ENCODE peak calls at places on chromosomes 7 and 10, in ten cellular contexts. One of them, this sample, is unnamed.

GRCh38 chr10:97102441-97102840 is 83.3 kb downstream of the SLIT1 start:
- DNase-seq in foreskin fibroblast: no peak
- DNase-seq in IMR-90: no peak
- DNase-seq in kidney epithelial cell: no peak
- DNase-seq in thoracic aorta: no peak
- DNase-seq in K562: no peak
- DNase-seq in heart right ventricle: peak
- DNase-seq in CD8-positive, alpha-beta T cell: no peak
- DNase-seq in cardiac muscle cell: no peak
- DNase-seq in mammary epithelial cell: no peak
- DNase-seq in this sample: no peak

GRCh38 chr10:129415261-129416135 is 51.5 kb upstream of the MGMT start:
- DNase-seq in foreskin fibroblast: no peak
- DNase-seq in IMR-90: no peak
- DNase-seq in kidney epithelial cell: no peak
- DNase-seq in thoracic aorta: no peak
- DNase-seq in K562: no peak
- DNase-seq in heart right ventricle: no peak
- DNase-seq in CD8-positive, alpha-beta T cell: no peak
- DNase-seq in cardiac muscle cell: peak
- DNase-seq in mammary epithelial cell: no peak
- DNase-seq in this sample: no peak

GRCh38 chr7:26159243-26159642 is 7.2 kb downstream of the NFE2L3 start:
- DNase-seq in foreskin fibroblast: peak
- DNase-seq in IMR-90: no peak
- DNase-seq in kidney epithelial cell: no peak
- DNase-seq in thoracic aorta: no peak
- DNase-seq in K562: no peak
- DNase-seq in heart right ventricle: no peak
- DNase-seq in CD8-positive, alpha-beta T cell: no peak
- DNase-seq in cardiac muscle cell: no peak
- DNase-seq in mammary epithelial cell: no peak
- DNase-seq in this sample: no peak

GRCh38 chr7:112546723-112547513 is 66.1 kb downstream of the LSMEM1 start:
- DNase-seq in foreskin fibroblast: no peak
- DNase-seq in IMR-90: peak
- DNase-seq in kidney epithelial cell: no peak
- DNase-seq in thoracic aorta: no peak
- DNase-seq in K562: no peak
- DNase-seq in heart right ventricle: no peak
- DNase-seq in CD8-positive, alpha-beta T cell: no peak
- DNase-seq in cardiac muscle cell: no peak
- DNase-seq in mammary epithelial cell: no peak
- DNase-seq in this sample: no peak

GRCh38 chr7:55181774-55182173 is 163.0 kb downstream of the EGFR start:
- DNase-seq in foreskin fibroblast: no peak
- DNase-seq in IMR-90: no peak
- DNase-seq in kidney epithelial cell: no peak
- DNase-seq in thoracic aorta: no peak
- DNase-seq in K562: no peak
- DNase-seq in heart right ventricle: no peak
- DNase-seq in CD8-positive, alpha-beta T cell: no peak
- DNase-seq in cardiac muscle cell: no peak
- DNase-seq in mammary epithelial cell: no peak
- DNase-seq in this sample: no peak

GRCh38 chr10:78972160-78972946 is 96.4 kb upstream of the ZMIZ1 start:
- DNase-seq in foreskin fibroblast: peak
- DNase-seq in IMR-90: peak
- DNase-seq in kidney epithelial cell: no peak
- DNase-seq in thoracic aorta: peak
- DNase-seq in K562: peak
- DNase-seq in heart right ventricle: peak
- DNase-seq in CD8-positive, alpha-beta T cell: no peak
- DNase-seq in cardiac muscle cell: peak
- DNase-seq in mammary epithelial cell: peak
- DNase-seq in this sample: no peak

GRCh38 chr7:99420213-99420612 is 11.4 kb downstream of the BUD31 start:
- DNase-seq in foreskin fibroblast: no peak
- DNase-seq in IMR-90: no peak
- DNase-seq in kidney epithelial cell: no peak
- DNase-seq in thoracic aorta: no peak
- DNase-seq in K562: no peak
- DNase-seq in heart right ventricle: no peak
- DNase-seq in CD8-positive, alpha-beta T cell: no peak
- DNase-seq in cardiac muscle cell: no peak
- DNase-seq in mammary epithelial cell: no peak
- DNase-seq in this sample: no peak

GRCh38 chr10:30602747-30603146 is 26.8 kb downstream of the LYZL2 start:
- DNase-seq in foreskin fibroblast: no peak
- DNase-seq in IMR-90: no peak
- DNase-seq in kidney epithelial cell: no peak
- DNase-seq in thoracic aorta: no peak
- DNase-seq in K562: no peak
- DNase-seq in heart right ventricle: no peak
- DNase-seq in CD8-positive, alpha-beta T cell: no peak
- DNase-seq in cardiac muscle cell: no peak
- DNase-seq in mammary epithelial cell: no peak
- DNase-seq in this sample: no peak

GRCh38 chr7:24922099-24922773 is 57.7 kb downstream of the OSBPL3 start:
- DNase-seq in foreskin fibroblast: peak
- DNase-seq in IMR-90: no peak
- DNase-seq in kidney epithelial cell: no peak
- DNase-seq in thoracic aorta: no peak
- DNase-seq in K562: no peak
- DNase-seq in heart right ventricle: no peak
- DNase-seq in CD8-positive, alpha-beta T cell: no peak
- DNase-seq in cardiac muscle cell: no peak
- DNase-seq in mammary epithelial cell: no peak
- DNase-seq in this sample: no peak

DNA sequence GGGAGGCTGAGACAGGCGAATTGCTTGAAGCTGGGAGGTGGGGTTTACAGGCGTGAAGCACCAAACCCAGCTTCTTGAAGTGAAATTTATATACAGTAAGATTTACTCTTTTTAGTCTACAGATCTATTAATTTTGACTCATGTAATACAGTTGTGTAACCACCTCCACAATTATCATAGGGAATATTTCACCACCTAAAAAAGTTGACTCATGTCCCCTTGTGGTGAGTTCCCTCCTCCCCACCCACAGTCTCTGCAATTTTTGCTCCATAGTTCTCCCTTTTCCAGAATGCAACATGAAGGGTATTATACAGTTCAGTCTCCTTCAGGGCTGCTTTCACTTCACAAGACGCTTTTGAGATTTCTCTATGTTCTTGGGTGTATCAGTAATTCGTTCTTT is 156.8 kb downstream of the FAM107B start:
- DNase-seq in foreskin fibroblast: peak
- DNase-seq in IMR-90: peak
- DNase-seq in kidney epithelial cell: no peak
- DNase-seq in thoracic aorta: no peak
- DNase-seq in K562: peak
- DNase-seq in heart right ventricle: no peak
- DNase-seq in CD8-positive, alpha-beta T cell: no peak
- DNase-seq in cardiac muscle cell: no peak
- DNase-seq in mammary epithelial cell: peak
- DNase-seq in this sample: peak
- TF ChIP-seq CTCF in foreskin fibroblast: peak
- TF ChIP-seq CTCF in IMR-90: peak
- TF ChIP-seq CTCF in kidney epithelial cell: no peak
- TF ChIP-seq CTCF in thoracic aorta: peak
- TF ChIP-seq CTCF in K562: no peak
- TF ChIP-seq CTCF in heart right ventricle: no peak
- TF ChIP-seq CTCF in CD8-positive, alpha-beta T cell: no peak
- TF ChIP-seq CTCF in cardiac muscle cell: peak
- TF ChIP-seq CTCF in mammary epithelial cell: peak
- TF ChIP-seq CTCF in this sample: peak

GRCh38 chr10:116787893-116788665 is 45.7 kb upstream of the HSPA12A start:
- DNase-seq in foreskin fibroblast: peak
- DNase-seq in IMR-90: peak
- DNase-seq in kidney epithelial cell: no peak
- DNase-seq in thoracic aorta: peak
- DNase-seq in K562: peak
- DNase-seq in heart right ventricle: peak
- DNase-seq in CD8-positive, alpha-beta T cell: peak
- DNase-seq in cardiac muscle cell: peak
- DNase-seq in mammary epithelial cell: peak
- DNase-seq in this sample: peak
- H3K4me3 ChIP-seq in foreskin fibroblast: peak
- H3K4me3 ChIP-seq in IMR-90: peak
- H3K4me3 ChIP-seq in kidney epithelial cell: no peak
- H3K4me3 ChIP-seq in thoracic aorta: peak
- H3K4me3 ChIP-seq in K562: no peak
- H3K4me3 ChIP-seq in heart right ventricle: peak
- H3K4me3 ChIP-seq in CD8-positive, alpha-beta T cell: no peak
- H3K4me3 ChIP-seq in cardiac muscle cell: no peak
- H3K4me3 ChIP-seq in mammary epithelial cell: peak
- H3K4me3 ChIP-seq in this sample: no peak

DNA sequence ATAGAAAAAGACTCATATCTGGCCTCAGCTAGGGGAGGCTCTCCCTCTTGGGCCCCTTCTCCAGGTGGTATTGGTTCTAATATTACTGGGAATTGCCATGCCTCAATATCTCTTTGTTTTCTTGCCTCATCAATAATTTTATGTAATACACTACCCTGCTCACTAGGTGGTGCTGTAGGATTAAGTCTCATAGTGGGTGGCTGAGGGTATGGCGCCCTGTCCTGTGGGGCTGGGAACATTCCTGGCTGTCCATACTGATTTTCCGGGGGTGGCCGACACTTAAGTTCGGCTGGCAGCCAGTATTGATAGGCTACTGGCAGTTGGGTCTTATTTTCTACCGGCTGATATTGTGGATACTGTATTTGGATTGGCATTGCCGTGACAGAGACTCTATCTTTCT is 9.0 kb upstream of the TAS2R3 start:
- DNase-seq in foreskin fibroblast: peak
- DNase-seq in IMR-90: no peak
- DNase-seq in kidney epithelial cell: no peak
- DNase-seq in thoracic aorta: no peak
- DNase-seq in K562: peak
- DNase-seq in heart right ventricle: no peak
- DNase-seq in CD8-positive, alpha-beta T cell: no peak
- DNase-seq in cardiac muscle cell: peak
- DNase-seq in mammary epithelial cell: peak
- DNase-seq in this sample: peak
- TF ChIP-seq CTCF in foreskin fibroblast: peak
- TF ChIP-seq CTCF in IMR-90: peak
- TF ChIP-seq CTCF in kidney epithelial cell: peak
- TF ChIP-seq CTCF in thoracic aorta: peak
- TF ChIP-seq CTCF in K562: peak
- TF ChIP-seq CTCF in heart right ventricle: peak
- TF ChIP-seq CTCF in CD8-positive, alpha-beta T cell: peak
- TF ChIP-seq CTCF in cardiac muscle cell: peak
- TF ChIP-seq CTCF in mammary epithelial cell: peak
- TF ChIP-seq CTCF in this sample: peak

DNA sequence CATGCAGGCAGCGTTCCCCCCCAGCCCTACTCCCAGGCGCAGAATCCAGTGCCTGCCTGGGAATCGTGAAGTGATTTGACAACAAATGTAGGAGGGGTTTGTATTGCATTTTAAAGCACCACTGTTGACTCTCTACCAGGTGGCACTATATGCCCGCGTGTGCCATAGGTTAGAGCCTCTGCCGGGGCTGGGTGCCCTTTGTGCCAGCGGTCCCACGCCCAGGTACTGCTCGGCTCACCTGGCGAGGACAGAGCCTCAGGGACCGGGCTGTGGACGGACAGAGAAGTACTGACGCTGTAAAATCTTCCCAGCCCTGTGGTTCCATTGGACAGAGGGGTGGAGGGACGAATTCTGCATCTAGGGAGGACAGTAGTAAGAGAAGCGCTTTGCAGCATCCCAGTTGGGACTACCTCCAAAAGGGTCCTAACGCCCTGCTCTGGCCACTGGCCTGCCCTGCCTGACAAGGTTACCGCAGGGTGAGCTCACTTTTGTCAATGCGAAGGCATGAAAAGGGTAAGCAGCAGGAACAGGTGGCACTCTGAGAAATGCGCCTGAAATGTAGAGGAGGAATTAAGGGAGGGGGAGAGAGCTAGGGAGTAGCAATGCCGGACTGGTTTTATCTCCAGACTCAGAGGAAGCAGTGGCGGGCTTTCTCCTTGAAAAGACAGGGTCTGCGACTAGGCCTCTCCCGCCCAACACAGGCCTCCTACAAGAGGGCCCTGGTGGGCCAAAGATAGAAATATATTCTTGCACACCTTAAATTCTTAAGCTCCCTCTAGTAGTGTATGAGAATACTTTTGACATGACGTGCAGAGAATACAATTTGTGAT is 858 bp upstream of the CACNA2D1 start:
- DNase-seq in foreskin fibroblast: no peak
- DNase-seq in IMR-90: no peak
- DNase-seq in kidney epithelial cell: no peak
- DNase-seq in thoracic aorta: no peak
- DNase-seq in K562: no peak
- DNase-seq in heart right ventricle: no peak
- DNase-seq in CD8-positive, alpha-beta T cell: no peak
- DNase-seq in cardiac muscle cell: peak
- DNase-seq in mammary epithelial cell: peak
- DNase-seq in this sample: peak
- H3K4me3 ChIP-seq in foreskin fibroblast: peak
- H3K4me3 ChIP-seq in IMR-90: peak
- H3K4me3 ChIP-seq in kidney epithelial cell: peak
- H3K4me3 ChIP-seq in thoracic aorta: peak
- H3K4me3 ChIP-seq in K562: no peak
- H3K4me3 ChIP-seq in heart right ventricle: peak
- H3K4me3 ChIP-seq in CD8-positive, alpha-beta T cell: no peak
- H3K4me3 ChIP-seq in cardiac muscle cell: peak
- H3K4me3 ChIP-seq in mammary epithelial cell: peak
- H3K4me3 ChIP-seq in this sample: peak